ENCODE peak calls at places on chromosomes 13 and 19, in seven cellular contexts. P is fibroblast of lung; Q is stimulated activated naive B cell treated with anti-CD40 and anti-IgM and Interleukin-4, amounts not matched to agents 10 μg/mL and 1 μg/mL and 100 μg/mL, for 72 hours; J is activated CD4-positive, alpha-beta T cell treated with anti-CD3 and anti-CD28 coated beads, Interleukin-2, amount 50 U/mL, for 1 hour; I is NCI-H1105; R is body of pancreas; U is activated CD4-positive, CD25-positive, alpha-beta regulatory T cell treated with anti-CD3 and anti-CD28 coated beads, Interleukin-2, amount 50 U/mL, for 72 hours. A is an unnamed sample.

GRCh38 chr13:74000906-74001305 is 133.3 kb downstream of the KLF12 start:
- DNase-seq in P (no peak), Q (no peak), J (no peak), I (no peak), R (no peak), U (no peak), A (no peak)

GRCh38 chr19:46303345-46303701 is 6.5 kb downstream of the HIF3A start:
- DNase-seq in P (no peak), Q (no peak), J (no peak), I (no peak), R (no peak), U (no peak), A (no peak)

GRCh38 chr19:54451997-54452396 is 3.0 kb downstream of the LENG8 start:
- DNase-seq in P (no peak), Q (no peak), J (no peak), I (no peak), R (no peak), U (no peak), A (no peak)

GRCh38 chr13:94028234-94029145 is 451.0 kb downstream of the DCT start:
- DNase-seq in P (no peak), Q (no peak), J (no peak), I (no peak), R (no peak), U (no peak), A (no peak)

GRCh38 chr13:20815469-20815868 is 41.7 kb upstream of the EEF1AKMT1 start:
- DNase-seq in P (peak), Q (no peak), J (no peak), I (no peak), R (no peak), U (no peak), A (no peak)

GRCh38 chr13:25345555-25345954 is 26.2 kb upstream of the ATP8A2 start:
- DNase-seq in P (no peak), Q (no peak), J (no peak), I (no peak), R (no peak), U (no peak), A (no peak)

GRCh38 chr13:106242554-106242953 is 292.9 kb downstream of the EFNB2 start:
- DNase-seq in P (no peak), Q (no peak), J (no peak), I (no peak), R (no peak), U (no peak), A (no peak)

GRCh38 chr13:28621439-28621838 is 37.5 kb upstream of the POMP start:
- DNase-seq in P (no peak), Q (no peak), J (no peak), I (no peak), R (peak), U (no peak), A (no peak)

GRCh38 chr13:29786698-29787097 is 63.7 kb downstream of the UBL3 start:
- DNase-seq in P (no peak), Q (no peak), J (no peak), I (no peak), R (no peak), U (no peak), A (no peak)

GRCh38 chr13:105936816-105937215 is 598.6 kb downstream of the EFNB2 start:
- DNase-seq in P (peak), Q (no peak), J (no peak), I (no peak), R (no peak), U (no peak), A (no peak)

GRCh38 chr19:367561-367960 is 23.0 kb upstream of the MIER2 start:
- DNase-seq in P (no peak), Q (no peak), J (no peak), I (no peak), R (no peak), U (no peak), A (no peak)

GRCh38 chr13:49165798-49166752 is 54.1 kb upstream of the MLNR start:
- DNase-seq in P (no peak), Q (no peak), J (no peak), I (no peak), R (no peak), U (no peak), A (no peak)

GRCh38 chr19:28553764-28554163 is 659.2 kb downstream of the UQCRFS1 start:
- DNase-seq in P (no peak), Q (no peak), J (no peak), I (no peak), R (no peak), U (no peak), A (no peak)

GRCh38 chr13:102651892-102652291 is 43.0 kb downstream of the METTL21C start:
- DNase-seq in P (no peak), Q (no peak), J (no peak), I (no peak), R (no peak), U (no peak), A (no peak)

GRCh38 chr19:50838239-50838638 is 4.9 kb upstream of the KLK15 start:
- DNase-seq in P (no peak), Q (no peak), J (no peak), I (no peak), R (no peak), U (no peak), A (no peak)

GRCh38 chr19:10603084-10603872 is 16.2 kb upstream of the AP1M2 start:
- DNase-seq in P (no peak), Q (peak), J (peak), I (no peak), R (peak), U (peak), A (peak)

GRCh38 chr13:76992548-76993001 is 694 bp downstream of the CLN5 start:
- DNase-seq in P (peak), Q (peak), J (no peak), I (no peak), R (peak), U (peak), A (no peak)

GRCh38 chr19:24033962-24034342 is 53.0 kb upstream of the ZNF254 start:
- DNase-seq in P (peak), Q (peak), J (peak), I (peak), R (peak), U (no peak), A (no peak)

GRCh38 chr13:34462843-34463242 is 479.2 kb upstream of the NBEA start:
- DNase-seq in P (peak), Q (no peak), J (no peak), I (no peak), R (no peak), U (no peak), A (no peak)

GRCh38 chr19:49423278-49423984 is at the start of gene PTH2:
- DNase-seq in P (no peak), Q (no peak), J (no peak), I (no peak), R (no peak), U (no peak), A (no peak)

GRCh38 chr19:48342841-48343540 is 17.6 kb downstream of the EMP3 start:
- DNase-seq in P (peak), Q (no peak), J (no peak), I (no peak), R (no peak), U (no peak), A (no peak)

GRCh38 chr19:4557971-4558941 is 1.2 kb downstream of the SEMA6B start:
- DNase-seq in P (no peak), Q (no peak), J (peak), I (no peak), R (no peak), U (peak), A (no peak)

GRCh38 chr13:73754727-73755292 is 379.4 kb downstream of the KLF12 start:
- DNase-seq in P (peak), Q (no peak), J (no peak), I (peak), R (peak), U (no peak), A (no peak)

GRCh38 chr13:105219636-105220035 is 1315.8 kb downstream of the EFNB2 start:
- DNase-seq in P (peak), Q (no peak), J (no peak), I (no peak), R (no peak), U (no peak), A (no peak)

GRCh38 chr13:46850214-46850613 is 46.6 kb downstream of the HTR2A start:
- DNase-seq in P (peak), Q (no peak), J (no peak), I (no peak), R (no peak), U (no peak), A (no peak)

GRCh38 chr19:4988770-4989251 is 19.9 kb downstream of the KDM4B start:
- DNase-seq in P (peak), Q (no peak), J (no peak), I (no peak), R (peak), U (no peak), A (no peak)

GRCh38 chr19:52307275-52307674 is 10.3 kb downstream of the ZNF480 start:
- DNase-seq in P (peak), Q (no peak), J (no peak), I (no peak), R (no peak), U (no peak), A (no peak)

GRCh38 chr13:61286148-61286745 is 129.4 kb downstream of the PCDH20 start:
- DNase-seq in P (no peak), Q (no peak), J (no peak), I (peak), R (no peak), U (no peak), A (no peak)

A was measured in central memory CD8-positive, alpha-beta T cell.